ENCODE peak calls at places on chromosomes 4 and X, in nine cellular contexts. One of them, this sample, is unnamed.

GRCh38 chrX:140822861-140823260 is 113.3 kb downstream of the LINC00632 start:
- DNase-seq in sigmoid colon: no peak
- DNase-seq in fibroblast of pulmonary artery: no peak
- DNase-seq in foreskin fibroblast: no peak
- DNase-seq in GM10248: no peak
- DNase-seq in CD4-positive, alpha-beta T cell: no peak
- DNase-seq in mesothelial cell of epicardium: no peak
- DNase-seq in coronary artery: no peak
- DNase-seq in A549: no peak
- DNase-seq in this sample: no peak

GRCh38 chr4:53651142-53651720 is 59.9 kb upstream of the LNX1 start:
- DNase-seq in sigmoid colon: no peak
- DNase-seq in fibroblast of pulmonary artery: peak; percentile 14
- DNase-seq in foreskin fibroblast: no peak
- DNase-seq in GM10248: no peak
- DNase-seq in CD4-positive, alpha-beta T cell: no peak
- DNase-seq in mesothelial cell of epicardium: no peak
- DNase-seq in coronary artery: no peak
- DNase-seq in A549: no peak
- DNase-seq in this sample: no peak

GRCh38 chr4:140743194-140743931 is 12.8 kb downstream of the TBC1D9 start:
- DNase-seq in sigmoid colon: no peak
- DNase-seq in fibroblast of pulmonary artery: peak; percentile 29
- DNase-seq in foreskin fibroblast: peak; percentile 59
- DNase-seq in GM10248: peak; percentile 39
- DNase-seq in CD4-positive, alpha-beta T cell: no peak
- DNase-seq in mesothelial cell of epicardium: no peak
- DNase-seq in coronary artery: no peak
- DNase-seq in A549: peak; percentile 25
- DNase-seq in this sample: no peak

GRCh38 chrX:51860679-51861078 is 32.7 kb upstream of the MAGED1 start:
- DNase-seq in sigmoid colon: no peak
- DNase-seq in fibroblast of pulmonary artery: peak; percentile 60
- DNase-seq in foreskin fibroblast: peak; percentile 19
- DNase-seq in GM10248: peak; percentile 6
- DNase-seq in CD4-positive, alpha-beta T cell: no peak
- DNase-seq in mesothelial cell of epicardium: no peak
- DNase-seq in coronary artery: no peak
- DNase-seq in A549: peak; percentile 25
- DNase-seq in this sample: no peak

GRCh38 chrX:40094900-40095587 is 2.7 kb downstream of the BCOR start:
- DNase-seq in sigmoid colon: no peak
- DNase-seq in fibroblast of pulmonary artery: no peak
- DNase-seq in foreskin fibroblast: no peak
- DNase-seq in GM10248: no peak
- DNase-seq in CD4-positive, alpha-beta T cell: no peak
- DNase-seq in mesothelial cell of epicardium: no peak
- DNase-seq in coronary artery: no peak
- DNase-seq in A549: no peak
- DNase-seq in this sample: no peak

GRCh38 chrX:23816179-23816578 is 33.2 kb downstream of the SAT1 start:
- DNase-seq in sigmoid colon: no peak
- DNase-seq in fibroblast of pulmonary artery: no peak
- DNase-seq in foreskin fibroblast: no peak
- DNase-seq in GM10248: no peak
- DNase-seq in CD4-positive, alpha-beta T cell: no peak
- DNase-seq in mesothelial cell of epicardium: no peak
- DNase-seq in coronary artery: no peak
- DNase-seq in A549: no peak
- DNase-seq in this sample: no peak

GRCh38 chr4:173288296-173288695 is 45.9 kb downstream of the HMGB2 start:
- DNase-seq in sigmoid colon: peak; percentile 81
- DNase-seq in fibroblast of pulmonary artery: peak; percentile 82
- DNase-seq in foreskin fibroblast: peak; percentile 53
- DNase-seq in GM10248: peak; percentile 38
- DNase-seq in CD4-positive, alpha-beta T cell: peak; percentile 36
- DNase-seq in mesothelial cell of epicardium: no peak
- DNase-seq in coronary artery: no peak
- DNase-seq in A549: peak; percentile 65
- DNase-seq in this sample: peak; percentile 74

GRCh38 chr4:132587626-132588025 is 561.5 kb upstream of the PCDH10 start:
- DNase-seq in sigmoid colon: no peak
- DNase-seq in fibroblast of pulmonary artery: peak; percentile 35
- DNase-seq in foreskin fibroblast: no peak
- DNase-seq in GM10248: no peak
- DNase-seq in CD4-positive, alpha-beta T cell: no peak
- DNase-seq in mesothelial cell of epicardium: no peak
- DNase-seq in coronary artery: no peak
- DNase-seq in A549: no peak
- DNase-seq in this sample: no peak

GRCh38 chrX:71870337-71871098 is 40.1 kb upstream of the NHSL2 start:
- DNase-seq in sigmoid colon: no peak
- DNase-seq in fibroblast of pulmonary artery: peak; percentile 11
- DNase-seq in foreskin fibroblast: peak; percentile 1
- DNase-seq in GM10248: no peak
- DNase-seq in CD4-positive, alpha-beta T cell: no peak
- DNase-seq in mesothelial cell of epicardium: no peak
- DNase-seq in coronary artery: no peak
- DNase-seq in A549: peak; percentile 64
- DNase-seq in this sample: peak; percentile 21

GRCh38 chrX:131801066-131801465 is 222.0 kb upstream of the STK26 start:
- DNase-seq in sigmoid colon: no peak
- DNase-seq in fibroblast of pulmonary artery: peak; percentile 10
- DNase-seq in foreskin fibroblast: no peak
- DNase-seq in GM10248: no peak
- DNase-seq in CD4-positive, alpha-beta T cell: no peak
- DNase-seq in mesothelial cell of epicardium: no peak
- DNase-seq in coronary artery: no peak
- DNase-seq in A549: no peak
- DNase-seq in this sample: no peak

GRCh38 chr4:111991797-111992196 is 153.5 kb upstream of the FAM241A start:
- DNase-seq in sigmoid colon: no peak
- DNase-seq in fibroblast of pulmonary artery: peak; percentile 67
- DNase-seq in foreskin fibroblast: peak; percentile 87
- DNase-seq in GM10248: no peak
- DNase-seq in CD4-positive, alpha-beta T cell: no peak
- DNase-seq in mesothelial cell of epicardium: no peak
- DNase-seq in coronary artery: no peak
- DNase-seq in A549: peak; percentile 56
- DNase-seq in this sample: no peak

GRCh38 chr4:2931765-2932560 is 31.2 kb downstream of the NOP14 start:
- DNase-seq in sigmoid colon: peak; percentile 80
- DNase-seq in fibroblast of pulmonary artery: no peak
- DNase-seq in foreskin fibroblast: no peak
- DNase-seq in GM10248: peak; percentile 76
- DNase-seq in CD4-positive, alpha-beta T cell: peak; percentile 62
- DNase-seq in mesothelial cell of epicardium: no peak
- DNase-seq in coronary artery: peak; percentile 80
- DNase-seq in A549: no peak
- DNase-seq in this sample: no peak

GRCh38 chr4:171956678-171957077 is 143.5 kb downstream of the GALNTL6 start:
- DNase-seq in sigmoid colon: no peak
- DNase-seq in fibroblast of pulmonary artery: no peak
- DNase-seq in foreskin fibroblast: no peak
- DNase-seq in GM10248: no peak
- DNase-seq in CD4-positive, alpha-beta T cell: no peak
- DNase-seq in mesothelial cell of epicardium: no peak
- DNase-seq in coronary artery: no peak
- DNase-seq in A549: peak; percentile 1
- DNase-seq in this sample: no peak

GRCh38 chr4:123110685-123111084 is 188.3 kb upstream of the NUDT6 start:
- DNase-seq in sigmoid colon: no peak
- DNase-seq in fibroblast of pulmonary artery: no peak
- DNase-seq in foreskin fibroblast: peak; percentile 35
- DNase-seq in GM10248: no peak
- DNase-seq in CD4-positive, alpha-beta T cell: no peak
- DNase-seq in mesothelial cell of epicardium: no peak
- DNase-seq in coronary artery: no peak
- DNase-seq in A549: no peak
- DNase-seq in this sample: no peak

GRCh38 chr4:104907991-104908390 is 238.7 kb upstream of the TET2 start:
- DNase-seq in sigmoid colon: no peak
- DNase-seq in fibroblast of pulmonary artery: no peak
- DNase-seq in foreskin fibroblast: no peak
- DNase-seq in GM10248: no peak
- DNase-seq in CD4-positive, alpha-beta T cell: no peak
- DNase-seq in mesothelial cell of epicardium: no peak
- DNase-seq in coronary artery: no peak
- DNase-seq in A549: no peak
- DNase-seq in this sample: no peak

GRCh38 chrX:49177338-49177833 is 5.7 kb downstream of the PLP2 start:
- DNase-seq in sigmoid colon: peak; percentile 63
- DNase-seq in fibroblast of pulmonary artery: no peak
- DNase-seq in foreskin fibroblast: no peak
- DNase-seq in GM10248: no peak
- DNase-seq in CD4-positive, alpha-beta T cell: no peak
- DNase-seq in mesothelial cell of epicardium: no peak
- DNase-seq in coronary artery: no peak
- DNase-seq in A549: peak; percentile 35
- DNase-seq in this sample: no peak
- TF ChIP-seq CTCF in sigmoid colon: no peak
- TF ChIP-seq CTCF in fibroblast of pulmonary artery: peak; percentile 9
- TF ChIP-seq CTCF in foreskin fibroblast: no peak
- TF ChIP-seq CTCF in GM10248: no peak
- TF ChIP-seq CTCF in CD4-positive, alpha-beta T cell: no peak
- TF ChIP-seq CTCF in mesothelial cell of epicardium: no peak
- TF ChIP-seq CTCF in coronary artery: no peak
- TF ChIP-seq CTCF in A549: peak; percentile 11
- TF ChIP-seq CTCF in this sample: no peak

DNA sequence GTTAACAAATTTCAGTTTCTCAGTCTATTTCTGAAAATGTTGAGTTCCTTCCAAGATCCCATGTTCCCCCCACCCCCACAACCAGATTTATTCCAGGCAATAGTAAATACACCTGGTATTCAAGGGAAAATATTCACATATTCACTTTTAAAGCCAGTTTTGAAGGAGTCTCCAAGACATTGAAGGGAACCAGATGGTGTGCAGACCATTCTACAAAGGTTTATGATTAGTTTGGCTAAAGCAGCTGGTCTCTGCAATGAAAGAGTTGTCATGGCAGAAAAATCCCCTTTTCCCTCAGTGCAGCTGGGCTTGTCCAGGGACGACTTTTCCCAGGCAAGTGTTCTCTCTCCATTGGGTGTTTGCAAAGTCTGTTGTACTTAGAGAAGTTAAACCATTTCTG is 410.5 kb downstream of the IL1RAPL1 start:
- DNase-seq in sigmoid colon: no peak
- DNase-seq in fibroblast of pulmonary artery: peak; percentile 57
- DNase-seq in foreskin fibroblast: no peak
- DNase-seq in GM10248: no peak
- DNase-seq in CD4-positive, alpha-beta T cell: no peak
- DNase-seq in mesothelial cell of epicardium: no peak
- DNase-seq in coronary artery: no peak
- DNase-seq in A549: no peak
- DNase-seq in this sample: no peak
- TF ChIP-seq CTCF in sigmoid colon: no peak
- TF ChIP-seq CTCF in fibroblast of pulmonary artery: no peak
- TF ChIP-seq CTCF in foreskin fibroblast: no peak
- TF ChIP-seq CTCF in GM10248: no peak
- TF ChIP-seq CTCF in CD4-positive, alpha-beta T cell: no peak
- TF ChIP-seq CTCF in mesothelial cell of epicardium: no peak
- TF ChIP-seq CTCF in coronary artery: no peak
- TF ChIP-seq CTCF in A549: no peak
- TF ChIP-seq CTCF in this sample: no peak

GRCh38 chr4:139655116-139655515 is 10.5 kb upstream of the MGST2 start:
- DNase-seq in sigmoid colon: no peak
- DNase-seq in fibroblast of pulmonary artery: peak; percentile 82
- DNase-seq in foreskin fibroblast: peak; percentile 59
- DNase-seq in GM10248: no peak
- DNase-seq in CD4-positive, alpha-beta T cell: no peak
- DNase-seq in mesothelial cell of epicardium: no peak
- DNase-seq in coronary artery: no peak
- DNase-seq in A549: peak; percentile 67
- DNase-seq in this sample: no peak
- TF ChIP-seq CTCF in sigmoid colon: no peak
- TF ChIP-seq CTCF in fibroblast of pulmonary artery: peak; percentile 62
- TF ChIP-seq CTCF in foreskin fibroblast: peak; percentile 37
- TF ChIP-seq CTCF in GM10248: peak; percentile 41
- TF ChIP-seq CTCF in CD4-positive, alpha-beta T cell: peak; percentile 21
- TF ChIP-seq CTCF in mesothelial cell of epicardium: no peak
- TF ChIP-seq CTCF in coronary artery: peak; percentile 27
- TF ChIP-seq CTCF in A549: peak; percentile 54
- TF ChIP-seq CTCF in this sample: peak; percentile 30

GRCh38 chr4:56531149-56531770 is 25.7 kb downstream of the ARL9 start:
- DNase-seq in sigmoid colon: no peak
- DNase-seq in fibroblast of pulmonary artery: no peak
- DNase-seq in foreskin fibroblast: peak; percentile 23
- DNase-seq in GM10248: no peak
- DNase-seq in CD4-positive, alpha-beta T cell: no peak
- DNase-seq in mesothelial cell of epicardium: no peak
- DNase-seq in coronary artery: no peak
- DNase-seq in A549: no peak
- DNase-seq in this sample: no peak

GRCh38 chr4:56530269-56531148 is 24.9 kb downstream of the ARL9 start:
- DNase-seq in sigmoid colon: peak; percentile 96
- DNase-seq in fibroblast of pulmonary artery: peak; percentile 77
- DNase-seq in foreskin fibroblast: peak; percentile 92
- DNase-seq in GM10248: peak; percentile 83
- DNase-seq in CD4-positive, alpha-beta T cell: peak; percentile 73
- DNase-seq in mesothelial cell of epicardium: peak; percentile 87
- DNase-seq in coronary artery: peak; percentile 84
- DNase-seq in A549: peak; percentile 66
- DNase-seq in this sample: peak; percentile 92

GRCh38 chr4:56532239-56532638 is 26.6 kb downstream of the ARL9 start:
- DNase-seq in sigmoid colon: no peak
- DNase-seq in fibroblast of pulmonary artery: no peak
- DNase-seq in foreskin fibroblast: no peak
- DNase-seq in GM10248: no peak
- DNase-seq in CD4-positive, alpha-beta T cell: no peak
- DNase-seq in mesothelial cell of epicardium: no peak
- DNase-seq in coronary artery: no peak
- DNase-seq in A549: no peak
- DNase-seq in this sample: no peak

GRCh38 chr4:56535915-56536314 is 30.3 kb downstream of the ARL9 start:
- DNase-seq in sigmoid colon: no peak
- DNase-seq in fibroblast of pulmonary artery: no peak
- DNase-seq in foreskin fibroblast: no peak
- DNase-seq in GM10248: no peak
- DNase-seq in CD4-positive, alpha-beta T cell: no peak
- DNase-seq in mesothelial cell of epicardium: no peak
- DNase-seq in coronary artery: no peak
- DNase-seq in A549: no peak
- DNase-seq in this sample: no peak

DNA sequence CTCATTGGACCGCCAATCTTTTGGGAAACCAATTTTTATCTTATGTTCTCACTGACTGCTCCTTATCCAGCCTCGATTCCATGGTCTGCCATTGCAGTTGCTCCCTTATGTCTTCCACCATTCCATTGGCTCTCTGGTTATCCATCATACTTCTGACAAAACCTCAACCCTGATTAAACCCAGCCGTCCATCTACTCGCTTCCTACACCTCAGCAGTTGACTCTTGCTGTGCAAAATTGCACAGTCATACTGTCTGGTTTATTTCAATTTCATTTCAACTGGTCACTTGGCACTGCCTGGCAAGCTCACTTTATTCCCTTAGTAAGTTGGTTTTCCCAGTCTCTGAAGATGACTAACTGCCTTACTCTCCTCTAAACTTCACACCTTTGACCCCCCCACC is 26.2 kb downstream of the ARL9 start:
- DNase-seq in sigmoid colon: peak; percentile 66
- DNase-seq in fibroblast of pulmonary artery: no peak
- DNase-seq in foreskin fibroblast: no peak
- DNase-seq in GM10248: no peak
- DNase-seq in CD4-positive, alpha-beta T cell: no peak
- DNase-seq in mesothelial cell of epicardium: no peak
- DNase-seq in coronary artery: no peak
- DNase-seq in A549: no peak
- DNase-seq in this sample: no peak
- TF ChIP-seq CTCF in sigmoid colon: no peak
- TF ChIP-seq CTCF in fibroblast of pulmonary artery: no peak
- TF ChIP-seq CTCF in foreskin fibroblast: no peak
- TF ChIP-seq CTCF in GM10248: no peak
- TF ChIP-seq CTCF in CD4-positive, alpha-beta T cell: no peak
- TF ChIP-seq CTCF in mesothelial cell of epicardium: no peak
- TF ChIP-seq CTCF in coronary artery: no peak
- TF ChIP-seq CTCF in A549: no peak
- TF ChIP-seq CTCF in this sample: no peak